ENCODE peak calls at places on chromosomes 13 and 19, in four cellular contexts. J is DMS153, S is GM04504, W is fibroblast of pulmonary artery. Q is an unnamed sample.

GRCh38 chr19:18386543-18387251 is 739 bp downstream of the GDF15 start:
- DNase-seq in W (peak; percentile 58), J (no peak), S (peak; percentile 47), Q (no peak)

GRCh38 chr13:99258210-99258860 is at the start of gene GPR18:
- DNase-seq in W (no peak), S (no peak), J (no peak), Q (peak; percentile 43)

GRCh38 chr13:98496239-98496668 is 80.7 kb downstream of the STK24 start:
- DNase-seq in W (no peak), J (no peak), S (no peak), Q (no peak)

GRCh38 chr13:52085416-52085815 is 43.5 kb downstream of the NEK5 start:
- DNase-seq in J (no peak), W (peak; percentile 70), S (peak; percentile 56), Q (no peak)

GRCh38 chr13:69857188-69857821 is 250.3 kb upstream of the ATXN8OS start:
- DNase-seq in S (no peak), W (peak; percentile 44), J (peak; percentile 52), Q (peak; percentile 57)

GRCh38 chr13:93628136-93628535 is 401.5 kb downstream of the GPC6 start:
- DNase-seq in J (no peak), S (no peak), W (no peak), Q (no peak)

GRCh38 chr13:77328819-77329132 is 1.9 kb upstream of the MYCBP2 start:
- DNase-seq in S (no peak), J (no peak), W (no peak), Q (no peak)

GRCh38 chr19:38545596-38545995 is 72.2 kb downstream of the MAP4K1 start:
- DNase-seq in S (peak; percentile 10), W (peak; percentile 14), J (no peak), Q (no peak)

GRCh38 chr19:55638864-55639359 is 1.9 kb upstream of the ZNF580 start:
- DNase-seq in S (no peak), W (peak; percentile 49), J (no peak), Q (no peak)

GRCh38 chr19:14022469-14022868 is 5.5 kb upstream of the RLN3 start:
- DNase-seq in J (no peak), W (peak; percentile 32), S (no peak), Q (no peak)